ENCODE peak calls at places on chromosomes 3 and 15, in six cellular contexts. G is A549, U is NB4, L is HepG2, T is endothelial cell of umbilical vein, H is K562. S is an unnamed sample.

GRCh38 chr3:40073310-40074007 is 236.0 kb upstream of the EIF1B start:
- DNase-seq in G (no peak), U (peak; percentile 6), L (peak; percentile 10), T (peak; percentile 12), H (no peak), S (no peak)

GRCh38 chr3:137767146-137768020 is 3.3 kb downstream of the SOX14 start:
- DNase-seq in G (no peak), U (no peak), L (no peak), T (no peak), H (no peak), S (no peak)

GRCh38 chr3:64900916-64901903 is 213.4 kb upstream of the ADAMTS9 start:
- DNase-seq in G (no peak), U (no peak), L (no peak), T (no peak), H (no peak), S (no peak)

GRCh38 chr3:16318216-16318615 is 53.2 kb downstream of the OXNAD1 start:
- DNase-seq in G (no peak), U (no peak), L (no peak), T (no peak), H (no peak), S (no peak)

GRCh38 chr3:105823149-105823866 is 45.5 kb downstream of the CBLB start:
- DNase-seq in G (peak; percentile 65), U (no peak), L (peak; percentile 39), T (peak; percentile 63), H (no peak), S (no peak)

GRCh38 chr15:48352474-48353072 is 21.3 kb downstream of the DUT start:
- DNase-seq in G (peak; percentile 71), U (peak; percentile 73), L (peak; percentile 72), T (peak; percentile 67), H (peak; percentile 61), S (no peak)

GRCh38 chr15:88493811-88494210 is 26.3 kb downstream of the MRPS11 start:
- DNase-seq in G (no peak), U (no peak), L (no peak), T (no peak), H (no peak), S (no peak)

GRCh38 chr3:66336358-66336766 is 115.6 kb downstream of the SLC25A26 start:
- DNase-seq in G (no peak), U (no peak), L (no peak), T (peak; percentile 96), H (no peak), S (no peak)

GRCh38 chr3:28348286-28348636 is 260 bp upstream of the ZCWPW2 start:
- DNase-seq in G (no peak), U (no peak), L (no peak), T (no peak), H (no peak), S (no peak)

GRCh38 chr3:139533781-139534443 is 5.6 kb downstream of the RBP1 start:
- DNase-seq in G (no peak), U (no peak), L (peak; percentile 35), T (peak; percentile 70), H (peak; percentile 15), S (no peak)

GRCh38 chr3:159928692-159929091 is 59.9 kb upstream of the IL12A start:
- DNase-seq in G (peak; percentile 87), U (no peak), L (no peak), T (peak; percentile 45), H (no peak), S (no peak)

GRCh38 chr3:17057316-17057715 is 172.6 kb downstream of the PLCL2 start:
- DNase-seq in G (no peak), U (no peak), L (no peak), T (no peak), H (no peak), S (no peak)

GRCh38 chr3:120506076-120506827 is 55.5 kb upstream of the FSTL1 start:
- DNase-seq in G (no peak), U (no peak), L (peak; percentile 7), T (peak; percentile 23), H (no peak), S (no peak)
- TF ChIP-seq MYC in G (no peak), U (no peak), L (no peak), T (no peak), H (no peak), S (no peak)

GRCh38 chr15:92932946-92933649 is 33.0 kb downstream of the CHD2 start:
- DNase-seq in G (no peak), U (no peak), L (peak; percentile 63), T (no peak), H (no peak), S (no peak)

GRCh38 chr15:92930776-92931175 is 30.7 kb downstream of the CHD2 start:
- DNase-seq in G (no peak), U (no peak), L (no peak), T (no peak), H (no peak), S (no peak)

GRCh38 chr15:92929002-92929401 is 28.9 kb downstream of the CHD2 start:
- DNase-seq in G (no peak), U (no peak), L (no peak), T (no peak), H (no peak), S (no peak)

GRCh38 chr15:92928351-92928750 is 28.2 kb downstream of the CHD2 start:
- DNase-seq in G (no peak), U (no peak), L (no peak), T (no peak), H (no peak), S (no peak)

GRCh38 chr15:92930061-92930460 is 29.9 kb downstream of the CHD2 start:
- DNase-seq in G (no peak), U (no peak), L (no peak), T (no peak), H (no peak), S (no peak)
- TF ChIP-seq MYC in G (no peak), U (no peak), L (no peak), T (no peak), H (no peak), S (no peak)

GRCh38 chr3:13544951-13545651 is 3.8 kb upstream of the FBLN2 start:
- DNase-seq in G (no peak), U (no peak), L (no peak), T (no peak), H (no peak), S (no peak)

GRCh38 chr3:13542142-13542541 is 6.8 kb upstream of the FBLN2 start:
- DNase-seq in G (no peak), U (no peak), L (no peak), T (no peak), H (no peak), S (no peak)

GRCh38 chr3:13541691-13542090 is 7.2 kb upstream of the FBLN2 start:
- DNase-seq in G (no peak), U (no peak), L (no peak), T (no peak), H (no peak), S (no peak)

GRCh38 chr3:13544293-13544831 is 4.6 kb upstream of the FBLN2 start:
- DNase-seq in G (peak; percentile 38), U (no peak), L (no peak), T (no peak), H (no peak), S (no peak)

GRCh38 chr3:13543251-13543650 is 5.7 kb upstream of the FBLN2 start:
- DNase-seq in G (peak; percentile 69), U (no peak), L (no peak), T (no peak), H (no peak), S (no peak)
- TF ChIP-seq MYC in G (no peak), U (no peak), L (no peak), T (no peak), H (no peak), S (no peak)

DNA sequence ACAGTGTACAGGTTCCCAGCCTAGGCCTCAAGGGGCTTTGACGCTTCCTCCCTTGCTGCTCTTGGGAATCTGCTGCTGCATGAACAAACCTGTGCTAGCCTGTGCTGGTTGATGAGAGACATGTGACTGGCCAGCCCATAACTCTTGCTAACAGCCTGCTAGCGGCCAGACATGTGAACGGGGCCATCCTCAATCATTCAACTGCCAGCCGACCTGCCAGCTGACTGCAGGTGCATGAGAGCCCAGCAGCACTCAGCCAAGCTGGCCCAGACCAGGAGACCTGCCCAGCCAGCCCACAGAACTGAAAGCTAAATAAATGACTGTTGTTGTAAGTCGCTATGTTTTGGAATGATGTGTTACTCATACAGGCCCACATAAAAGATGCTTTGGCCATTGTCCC is 82.4 kb upstream of the DLG1 start:
- DNase-seq in G (no peak), U (no peak), L (no peak), T (no peak), H (no peak), S (no peak)
- TF ChIP-seq MYC in G (no peak), U (no peak), L (no peak), T (no peak), H (no peak), S (no peak)